ENCODE peak calls at places on chromosomes 12 and 14, in four cellular contexts. H, Y, X and O are unnamed samples.

GRCh38 chr12:28899951-28900350 is 249.1 kb upstream of the FAR2 start:
- DNase-seq in H (no peak), Y (no peak), X (no peak), O (no peak)

GRCh38 chr12:5967645-5968415 is 22.8 kb upstream of the ANO2 start:
- DNase-seq in H (no peak), Y (no peak), X (no peak), O (no peak)

GRCh38 chr12:50070314-50071060 is 13.1 kb downstream of the ASIC1 start:
- DNase-seq in H (peak), Y (peak), X (no peak), O (peak)

GRCh38 chr12:92075425-92075891 is 70.2 kb downstream of the BTG1 start:
- DNase-seq in H (no peak), Y (no peak), X (no peak), O (no peak)

GRCh38 chr12:105977256-105978051 is 161.3 kb downstream of the NUAK1 start:
- DNase-seq in H (no peak), Y (no peak), X (no peak), O (no peak)

GRCh38 chr12:107169200-107169599 is 75.9 kb upstream of the CRY1 start:
- DNase-seq in H (no peak), Y (no peak), X (no peak), O (no peak)

GRCh38 chr12:130084359-130084758 is 77.9 kb upstream of the FZD10 start:
- DNase-seq in H (no peak), Y (no peak), X (no peak), O (no peak)

GRCh38 chr14:86712727-86713126 is 1182.8 kb downstream of the FLRT2 start:
- DNase-seq in H (no peak), Y (no peak), X (no peak), O (no peak)

GRCh38 chr12:87820524-87821194 is 208.5 kb downstream of the C12orf50 start:
- DNase-seq in H (no peak), Y (no peak), X (no peak), O (no peak)

GRCh38 chr14:24334431-24335271 is at the start of gene ADCY4:
- DNase-seq in H (no peak), Y (no peak), X (no peak), O (peak)

GRCh38 chr12:109346920-109347319 is 780 bp upstream of the MYO1H start:
- DNase-seq in H (no peak), Y (peak), X (no peak), O (no peak)

GRCh38 chr14:67851785-67852410 is 32.3 kb downstream of the RAD51B start:
- DNase-seq in H (no peak), Y (no peak), X (no peak), O (no peak)

GRCh38 chr14:64556526-64556925 is 6.8 kb downstream of the PPP1R36 start:
- DNase-seq in H (no peak), Y (no peak), X (no peak), O (no peak)
- TF ChIP-seq SMC3 in H (no peak), Y (no peak), X (no peak), O (no peak)

GRCh38 chr12:40308851-40309420 is 84.1 kb downstream of the LRRK2 start:
- DNase-seq in H (no peak), Y (no peak), X (no peak), O (no peak)

GRCh38 chr12:40313928-40314327 is 89.1 kb downstream of the LRRK2 start:
- DNase-seq in H (no peak), Y (no peak), X (peak), O (no peak)

GRCh38 chr12:40312982-40313576 is 88.3 kb downstream of the LRRK2 start:
- DNase-seq in H (peak), Y (no peak), X (no peak), O (peak)

GRCh38 chr12:40312196-40312595 is 87.4 kb downstream of the LRRK2 start:
- DNase-seq in H (no peak), Y (no peak), X (no peak), O (no peak)

GRCh38 chr12:40310201-40310600 is 85.4 kb downstream of the LRRK2 start:
- DNase-seq in H (no peak), Y (no peak), X (no peak), O (no peak)
- TF ChIP-seq RCOR1 in H (no peak), Y (no peak), X (no peak), O (no peak)

GRCh38 chr12:63753743-63754142 is 26.0 kb upstream of the RXYLT1 start:
- DNase-seq in H (peak), Y (no peak), X (no peak), O (no peak)
- TF ChIP-seq EP300 in H (no peak), Y (no peak), X (no peak), O (no peak)

GRCh38 chr12:46372852-46373302 is 304 bp upstream of the SLC38A2 start:
- DNase-seq in H (no peak), Y (peak), X (no peak), O (peak)

GRCh38 chr12:46372131-46372851 is at the start of gene SLC38A2:
- DNase-seq in H (peak), Y (peak), X (no peak), O (peak)

GRCh38 chr12:46373303-46374182 is 970 bp upstream of the SLC38A2 start:
- DNase-seq in H (peak), Y (no peak), X (no peak), O (peak)

GRCh38 chr12:46374711-46375110 is 2.1 kb upstream of the SLC38A2 start:
- DNase-seq in H (no peak), Y (no peak), X (no peak), O (no peak)

DNA sequence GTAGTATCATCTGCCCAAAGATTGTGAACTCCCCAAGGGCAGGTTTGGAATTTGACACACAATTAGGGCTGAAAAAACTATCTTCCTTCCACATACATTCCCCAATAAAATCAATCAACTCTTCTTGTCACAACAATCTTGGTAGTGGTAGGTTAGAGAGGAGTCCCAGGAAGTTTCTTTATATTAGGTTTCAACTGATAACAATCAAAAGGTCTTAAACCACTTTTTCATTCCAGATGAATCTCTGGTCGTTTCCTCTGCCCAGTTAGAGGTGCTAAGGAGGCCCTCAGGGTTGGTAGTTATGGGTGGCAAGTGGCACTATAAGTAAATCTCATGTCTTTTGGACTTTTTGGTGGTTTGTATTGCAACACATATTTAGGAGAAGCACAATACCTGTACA is 1.7 kb upstream of the SLC38A2 start:
- DNase-seq in H (no peak), Y (no peak), X (no peak), O (no peak)
- TF ChIP-seq SMC3 in H (no peak), Y (no peak), X (no peak), O (no peak)

GRCh38 chr14:54329082-54329695 is 67.6 kb upstream of the CDKN3 start:
- DNase-seq in H (peak), Y (peak), X (no peak), O (no peak)
- TF ChIP-seq RCOR1 in H (no peak), Y (no peak), X (no peak), O (no peak)

GRCh38 chr12:124217508-124217981 is 77.3 kb upstream of the RFLNA start:
- DNase-seq in H (no peak), Y (no peak), X (no peak), O (peak)
- TF ChIP-seq EP300 in H (no peak), Y (no peak), X (no peak), O (no peak)

DNA sequence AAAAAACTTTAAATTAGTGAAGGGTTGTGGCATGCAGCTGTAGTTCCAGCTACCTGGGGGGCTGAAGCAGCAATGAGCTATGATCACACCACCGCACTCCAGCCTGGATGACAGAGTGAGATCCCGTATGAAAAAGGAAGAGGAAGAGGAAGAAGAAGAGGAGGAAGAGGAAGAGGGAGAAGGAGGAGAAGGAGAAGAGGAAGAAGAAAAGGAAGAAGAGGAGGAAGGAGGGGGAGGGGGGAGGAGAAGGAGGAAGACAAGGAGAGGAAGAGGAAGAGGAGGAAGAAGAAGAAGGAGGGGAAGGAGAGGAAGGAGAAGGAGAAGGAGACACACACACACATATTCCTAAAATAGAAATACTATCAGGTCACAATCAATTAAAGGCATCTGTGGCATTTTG is 32.0 kb downstream of the RXYLT1 start:
- DNase-seq in H (no peak), Y (no peak), X (no peak), O (no peak)
- TF ChIP-seq SMC3 in H (no peak), Y (no peak), X (no peak), O (no peak)